ENCODE peak calls at places on chromosomes 7 and 10, in six cellular contexts. N is A549, P is suprapubic skin, K is ovary, T is H1, J is SK-N-SH. L is an unnamed sample.

GRCh38 chr10:98879486-98879885 is 356.2 kb downstream of the HPSE2 start:
- DNase-seq in N (no peak), P (no peak), K (no peak), T (no peak), J (no peak), L (no peak)

GRCh38 chr7:1312098-1313070 is 79.7 kb downstream of the UNCX start:
- DNase-seq in N (peak; percentile 25), P (no peak), K (no peak), T (no peak), J (no peak), L (no peak)

GRCh38 chr7:131895541-131896173 is 339.2 kb upstream of the PODXL start:
- DNase-seq in N (peak; percentile 85), P (no peak), K (no peak), T (no peak), J (no peak), L (no peak)

GRCh38 chr7:105137898-105138297 is 123.9 kb downstream of the KMT2E start:
- DNase-seq in N (no peak), P (no peak), K (no peak), T (no peak), J (no peak), L (no peak)

GRCh38 chr7:100483101-100483727 is 513 bp upstream of the NYAP1 start:
- DNase-seq in N (peak; percentile 64), P (no peak), K (peak; percentile 88), T (no peak), J (peak; percentile 99), L (peak; percentile 80)

GRCh38 chr10:6401562-6402348 is 178.3 kb downstream of the PRKCQ start:
- DNase-seq in N (peak; percentile 96), P (peak; percentile 76), K (peak; percentile 69), T (peak; percentile 65), J (peak; percentile 82), L (peak; percentile 73)

GRCh38 chr10:43610636-43611035 is 4.4 kb downstream of the ZNF485 start:
- DNase-seq in N (no peak), P (no peak), K (no peak), T (no peak), J (no peak), L (no peak)

GRCh38 chr7:126700807-126701604 is 551.7 kb downstream of the GRM8 start:
- DNase-seq in N (peak; percentile 82), P (no peak), K (no peak), T (peak; percentile 43), J (peak; percentile 66), L (peak; percentile 16)

GRCh38 chr10:72625608-72626443 is at the start of gene MICU1:
- DNase-seq in N (peak; percentile 97), P (peak; percentile 97), K (peak; percentile 96), T (peak; percentile 90), J (peak; percentile 94), L (peak; percentile 97)

GRCh38 chr7:36358589-36358988 is 31.1 kb upstream of the ANLN start:
- DNase-seq in N (no peak), P (no peak), K (no peak), T (no peak), J (no peak), L (no peak)

GRCh38 chr7:28732037-28732869 is 225.9 kb downstream of the TRIL start:
- DNase-seq in N (peak; percentile 16), P (no peak), K (peak; percentile 39), T (no peak), J (no peak), L (no peak)

GRCh38 chr10:48478980-48479811 is 125.7 kb downstream of the ARHGAP22 start:
- DNase-seq in N (no peak), P (no peak), K (peak; percentile 19), T (no peak), J (no peak), L (no peak)

GRCh38 chr10:59508296-59508695 is 145.9 kb upstream of the FAM13C start:
- DNase-seq in N (no peak), P (no peak), K (no peak), T (no peak), J (no peak), L (peak; percentile 70)

GRCh38 chr10:126570631-126571170 is 99.8 kb downstream of the C10orf90 start:
- DNase-seq in N (no peak), P (no peak), K (no peak), T (no peak), J (no peak), L (no peak)

GRCh38 chr10:34102917-34103506 is 712.1 kb downstream of the PARD3 start:
- DNase-seq in N (no peak), P (no peak), K (no peak), T (no peak), J (peak; percentile 31), L (no peak)

GRCh38 chr10:133018491-133018890 is 69.2 kb upstream of the ADGRA1 start:
- DNase-seq in N (no peak), P (no peak), K (no peak), T (no peak), J (no peak), L (no peak)

GRCh38 chr7:70383947-70384475 is 747.9 kb upstream of the GALNT17 start:
- DNase-seq in N (no peak), P (no peak), K (no peak), T (no peak), J (no peak), L (no peak)

GRCh38 chr7:149598721-149599308 is 101.2 kb upstream of the ZNF746 start:
- DNase-seq in N (peak; percentile 45), P (no peak), K (no peak), T (no peak), J (peak; percentile 51), L (no peak)

GRCh38 chr10:104809288-104810090 is 168.4 kb downstream of the SORCS3 start:
- DNase-seq in N (peak; percentile 55), P (no peak), K (no peak), T (peak; percentile 23), J (no peak), L (no peak)

GRCh38 chr10:75357500-75357899 is 44.1 kb downstream of the ZNF503 start:
- DNase-seq in N (no peak), P (no peak), K (no peak), T (no peak), J (no peak), L (no peak)

GRCh38 chr10:108783897-108784296 is 1139.4 kb downstream of the XPNPEP1 start:
- DNase-seq in N (peak; percentile 57), P (no peak), K (no peak), T (peak; percentile 5), J (peak; percentile 1), L (no peak)

GRCh38 chr7:5423844-5424688 is 432 bp upstream of the TNRC18 start:
- DNase-seq in N (peak; percentile 98), P (peak; percentile 97), K (peak; percentile 97), T (peak; percentile 82), J (peak; percentile 98), L (peak; percentile 95)

GRCh38 chr10:55220975-55221374 is 419.9 kb upstream of the PCDH15 start:
- DNase-seq in N (no peak), P (no peak), K (no peak), T (no peak), J (no peak), L (no peak)

GRCh38 chr7:135771961-135772638 is 23.5 kb upstream of the FAM180A start:
- DNase-seq in N (no peak), P (no peak), K (no peak), T (no peak), J (no peak), L (no peak)

GRCh38 chr10:58219875-58220274 is 47.8 kb downstream of the IPMK start:
- DNase-seq in N (no peak), P (no peak), K (no peak), T (no peak), J (no peak), L (no peak)

GRCh38 chr7:136033413-136034031 is 56.4 kb upstream of the MTPN start:
- DNase-seq in N (no peak), P (no peak), K (peak; percentile 83), T (no peak), J (peak; percentile 66), L (peak; percentile 16)

GRCh38 chr10:17001297-17001744 is 128.3 kb downstream of the CUBN start:
- DNase-seq in N (no peak), P (no peak), K (peak; percentile 54), T (no peak), J (no peak), L (no peak)

GRCh38 chr10:50624866-50625491 is 1.2 kb upstream of the SGMS1 start:
- DNase-seq in N (peak; percentile 86), P (peak; percentile 84), K (no peak), T (peak; percentile 36), J (peak; percentile 91), L (peak; percentile 70)
- TF ChIP-seq EP300 in N (no peak), P (no peak), K (no peak), T (no peak), J (no peak), L (no peak)

GRCh38 chr10:62199584-62199983 is 69.1 kb downstream of the RTKN2 start:
- DNase-seq in N (no peak), P (no peak), K (no peak), T (no peak), J (no peak), L (no peak)
- H3K4me3 ChIP-seq in N (no peak overlapping the region), P (no peak overlapping the region), K (no peak overlapping the region), T (no peak overlapping the region), J (no peak overlapping the region), L (no peak overlapping the region)

DNA sequence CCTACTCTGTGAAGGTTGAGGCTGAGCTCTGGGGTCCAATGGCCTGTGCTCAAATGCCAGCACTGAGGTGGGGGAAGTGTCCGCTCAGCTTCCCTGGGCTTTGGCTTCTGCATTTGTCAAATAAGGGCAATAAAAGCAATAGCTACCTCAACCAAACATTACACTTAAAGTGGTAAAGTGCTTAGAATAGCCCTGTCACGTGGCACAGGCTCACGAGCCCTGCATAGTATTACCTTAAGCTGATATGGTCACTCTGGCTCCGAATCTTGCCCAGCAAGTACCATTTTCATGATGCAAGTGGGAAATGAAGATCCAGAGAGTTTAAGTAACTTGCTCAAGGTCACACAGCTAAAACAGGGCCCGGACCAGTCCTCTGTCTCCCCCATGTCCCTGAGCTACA is 451.1 kb upstream of the ZMIZ1 start:
- DNase-seq in N (no peak), P (no peak), K (no peak), T (no peak), J (no peak), L (peak; percentile 50)
- H3K27ac ChIP-seq in N (no peak overlapping the region), P (no peak overlapping the region), K (no peak overlapping the region), T (no peak overlapping the region), J (no peak overlapping the region), L (no peak overlapping the region)

GRCh38 chr7:121079425-121080169 is 91.1 kb downstream of the CPED1 start:
- DNase-seq in N (no peak), P (no peak), K (no peak), T (no peak), J (no peak), L (no peak)
- TF ChIP-seq EP300 in N (no peak), P (no peak), K (no peak), T (no peak), J (no peak), L (no peak)